ENCODE peak calls at places on chromosomes 7 and 10, in six cellular contexts. W is mammary epithelial cell, B is fibroblast of lung, N is astrocyte, D is GM23248, E is DND-41. R is an unnamed sample.

GRCh38 chr10:95864906-95865813 is 42.6 kb upstream of the CC2D2B start:
- DNase-seq in E (peak; percentile 20), D (peak; percentile 87), B (peak; percentile 87), W (peak; percentile 59), N (peak; percentile 67), R (no peak)

GRCh38 chr7:1590476-1590875 is 20.6 kb upstream of the PSMG3 start:
- DNase-seq in W (no peak), E (no peak), B (no peak), N (no peak), D (no peak), R (no peak)

GRCh38 chr7:47670738-47671137 is 88.8 kb upstream of the TNS3 start:
- DNase-seq in W (no peak), N (no peak), D (no peak), B (no peak), E (no peak), R (no peak)

GRCh38 chr7:30473393-30473775 is 5.2 kb downstream of the NOD1 start:
- DNase-seq in D (no peak), N (no peak), E (no peak), B (no peak), W (no peak), R (no peak)

GRCh38 chr7:33895025-33895804 is 10.1 kb upstream of the BMPER start:
- DNase-seq in E (peak; percentile 79), W (peak; percentile 77), D (peak; percentile 89), B (peak; percentile 78), N (peak; percentile 52), R (no peak)

GRCh38 chr10:112969542-112969941 is 19.5 kb downstream of the TCF7L2 start:
- DNase-seq in N (no peak), D (no peak), W (no peak), B (no peak), E (no peak), R (no peak)

GRCh38 chr10:97888641-97889262 is 39.1 kb downstream of the GOLGA7B start:
- DNase-seq in N (peak; percentile 55), D (peak; percentile 78), E (no peak), B (peak; percentile 37), W (peak; percentile 82), R (no peak)

GRCh38 chr10:73859441-73860049 is 14.8 kb downstream of the CAMK2G start:
- DNase-seq in N (no peak), W (no peak), D (peak; percentile 44), B (no peak), E (no peak), R (no peak)

GRCh38 chr7:40546616-40547501 is 412.1 kb downstream of the SUGCT start:
- DNase-seq in B (no peak), W (peak; percentile 56), E (no peak), D (peak; percentile 35), N (no peak), R (no peak)

GRCh38 chr7:30750574-30751256 is 1.2 kb upstream of the INMT start:
- DNase-seq in D (peak; percentile 87), B (peak; percentile 99), N (peak; percentile 91), E (no peak), W (no peak), R (no peak)

GRCh38 chr10:22612316-22612715 is 102.1 kb downstream of the PIP4K2A start:
- DNase-seq in N (no peak), W (no peak), D (no peak), B (no peak), E (no peak), R (no peak)

GRCh38 chr7:24882989-24883631 is 96.9 kb downstream of the OSBPL3 start:
- DNase-seq in W (peak; percentile 71), E (no peak), N (peak; percentile 81), B (peak; percentile 67), D (peak; percentile 95), R (no peak)

GRCh38 chr7:149882264-149883048 is 8.7 kb downstream of the ATP6V0E2 start:
- DNase-seq in B (no peak), E (no peak), N (peak; percentile 16), W (no peak), D (no peak), R (no peak)

GRCh38 chr7:13821152-13821787 is 168.2 kb downstream of the ETV1 start:
- DNase-seq in E (no peak), N (peak; percentile 67), B (peak; percentile 66), D (peak; percentile 55), W (peak; percentile 20), R (no peak)

GRCh38 chr10:77548157-77548556 is 89.5 kb downstream of the KCNMA1 start:
- DNase-seq in W (no peak), D (no peak), E (no peak), B (no peak), N (no peak), R (no peak)

GRCh38 chr7:157462840-157463239 is 126.0 kb downstream of the DNAJB6 start:
- DNase-seq in D (no peak), E (no peak), B (no peak), W (no peak), N (no peak), R (no peak)

GRCh38 chr7:40826419-40827216 is 691.8 kb downstream of the SUGCT start:
- DNase-seq in D (peak; percentile 54), N (peak; percentile 54), W (peak; percentile 71), B (no peak), E (no peak), R (no peak)

GRCh38 chr7:95710711-95711110 is 61.6 kb upstream of the DYNC1I1 start:
- DNase-seq in E (no peak), B (no peak), N (no peak), W (no peak), D (no peak), R (no peak)

GRCh38 chr7:113698556-113699220 is 220.1 kb downstream of the PPP1R3A start:
- DNase-seq in E (peak; percentile 7), D (peak; percentile 59), W (peak; percentile 16), N (peak; percentile 6), B (peak; percentile 55), R (peak; percentile 47)

GRCh38 chr7:79176859-79177477 is 276.5 kb downstream of the MAGI2 start:
- DNase-seq in E (no peak), N (peak; percentile 33), W (peak; percentile 34), B (peak; percentile 74), D (peak; percentile 75), R (peak; percentile 32)

GRCh38 chr7:33494473-33494872 is 365.1 kb downstream of the BBS9 start:
- DNase-seq in W (no peak), B (no peak), N (no peak), E (no peak), D (peak; percentile 23), R (no peak)

GRCh38 chr10:100621360-100622205 is 85.8 kb downstream of the HIF1AN start:
- DNase-seq in B (peak; percentile 13), N (no peak), W (no peak), E (no peak), D (no peak), R (no peak)

GRCh38 chr7:92159-92767 is 100.1 kb upstream of the FAM20C start:
- DNase-seq in N (no peak), B (no peak), W (no peak), D (no peak), E (no peak), R (no peak)

GRCh38 chr7:37089972-37090371 is 358.7 kb downstream of the ELMO1 start:
- DNase-seq in D (no peak), E (no peak), W (peak; percentile 28), N (no peak), B (no peak), R (no peak)

GRCh38 chr10:86399514-86399878 is 32.9 kb upstream of the GRID1 start:
- DNase-seq in B (no peak), W (no peak), N (no peak), D (no peak), E (no peak), R (no peak)

GRCh38 chr10:86402283-86402931 is 35.8 kb upstream of the GRID1 start:
- DNase-seq in D (peak; percentile 67), E (no peak), B (no peak), N (peak; percentile 39), W (no peak), R (no peak)

GRCh38 chr10:86401588-86402282 is 35.1 kb upstream of the GRID1 start:
- DNase-seq in D (peak; percentile 56), B (no peak), E (no peak), W (no peak), N (no peak), R (no peak)

GRCh38 chr10:86399879-86400704 is 33.5 kb upstream of the GRID1 start:
- DNase-seq in D (peak; percentile 99), B (peak; percentile 92), W (peak; percentile 95), E (peak; percentile 95), N (peak; percentile 88), R (no peak)

DNA sequence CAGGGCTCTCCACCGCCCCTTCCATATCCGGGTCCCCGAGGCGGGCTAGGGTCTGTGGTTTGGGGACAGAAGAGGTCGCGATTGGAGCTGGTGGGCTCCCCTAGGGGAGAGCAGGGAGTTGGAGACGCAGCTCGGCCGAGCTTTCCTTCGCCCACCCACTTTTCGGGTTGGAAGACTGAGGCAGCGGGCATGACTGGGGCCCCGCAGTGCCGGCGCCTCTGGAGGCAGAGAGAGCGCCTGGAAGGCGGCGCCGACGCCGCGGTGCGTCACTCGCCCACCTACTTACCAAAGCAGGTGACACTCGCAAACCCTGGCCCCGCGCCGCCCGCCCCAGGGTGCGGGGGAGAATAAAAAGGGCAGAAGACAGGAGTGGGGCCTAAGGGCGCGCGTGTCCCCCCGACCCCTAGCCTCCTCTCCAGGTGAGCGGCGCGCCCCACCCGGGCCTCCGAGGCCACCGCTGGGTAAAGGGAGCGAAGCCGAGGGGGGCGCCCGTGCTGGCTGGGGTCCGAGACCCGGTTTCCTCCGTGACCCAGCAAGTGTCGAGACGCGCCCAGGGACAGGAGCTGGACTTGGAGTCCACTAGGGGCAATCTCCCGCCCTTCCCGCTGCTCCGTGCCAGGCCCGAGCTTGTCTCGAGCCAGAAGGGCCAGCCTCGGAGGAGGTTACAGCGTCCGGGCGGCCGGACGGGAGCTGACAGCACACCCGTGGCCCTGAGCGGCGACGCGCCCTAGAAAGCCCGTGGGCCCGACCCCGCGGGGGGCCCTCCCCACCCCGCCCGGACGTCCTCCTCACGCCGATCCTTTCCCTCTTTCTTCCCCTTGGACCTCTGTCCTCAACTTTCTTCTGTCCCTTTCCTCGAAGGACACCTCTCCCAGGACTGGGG is 34.4 kb upstream of the GRID1 start:
- DNase-seq in B (no peak), W (peak; percentile 25), D (peak; percentile 72), N (peak; percentile 25), E (no peak), R (no peak)
- TF ChIP-seq EZH2 in B (no peak), W (no peak), D (no peak), N (peak; percentile 18), E (no peak), R (no peak)

GRCh38 chr7:128352138-128352537 is 8.4 kb upstream of the RBM28 start:
- DNase-seq in N (no peak), E (no peak), W (no peak), B (peak; percentile 26), D (peak; percentile 55), R (no peak)
- H3K27ac ChIP-seq in N (no peak overlapping the region), E (no peak overlapping the region), W (no peak overlapping the region), B (no peak overlapping the region), D (no peak overlapping the region), R (no peak overlapping the region)

DNA sequence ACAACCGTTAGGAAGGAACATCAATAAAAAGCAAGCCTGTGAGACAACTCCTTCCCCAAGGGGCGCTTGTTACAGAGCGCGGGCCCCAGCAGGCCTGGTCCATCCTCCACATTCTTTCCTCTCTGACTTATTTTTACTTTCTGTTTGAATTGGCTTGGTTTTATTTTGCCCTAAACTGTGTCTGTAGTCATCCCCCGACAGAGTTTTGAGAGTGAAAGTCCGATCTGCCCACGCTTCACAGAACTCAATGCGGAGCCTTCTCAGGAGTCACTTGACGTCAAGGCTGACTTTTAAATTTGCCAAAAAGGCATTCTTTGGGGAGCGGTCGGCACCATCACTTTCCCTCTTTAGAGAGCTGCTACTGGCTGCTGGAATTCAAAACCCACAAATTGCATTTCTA is 150.1 kb upstream of the KLF6 start:
- DNase-seq in W (peak; percentile 77), D (peak; percentile 96), E (peak; percentile 48), B (peak; percentile 77), N (peak; percentile 94), R (no peak)
- H3K9ac ChIP-seq in W (peak overlapping the region; percentile 75), D (peak overlapping the region; percentile 83), E (no peak overlapping the region), B (peak overlapping the region; percentile 55), N (peak overlapping the region; percentile 67), R (no peak overlapping the region)

GRCh38 chr10:75397571-75397921 is 4.0 kb downstream of the ZNF503 start:
- DNase-seq in B (peak; percentile 66), W (peak; percentile 47), E (no peak), D (peak; percentile 60), N (no peak), R (no peak)
- TF ChIP-seq EZH2 in B (no peak), W (no peak), E (no peak), D (no peak), N (no peak), R (no peak)